ENCODE peak calls at places on chromosomes 2 and 18, in eight cellular contexts. X is HFFc6, I is fibroblast of lung, G is AML-193, R is 8988T, O is left colon, E is B cell, L is NCI-H774. A is an unnamed sample.

GRCh38 chr2:71618327-71619113 is 165.2 kb downstream of the DYSF start:
- DNase-seq in X (no peak), I (no peak), G (no peak), R (peak; percentile 15), O (peak; percentile 2), E (peak; percentile 19), L (no peak), A (no peak)

GRCh38 chr18:74994502-74995403 is 214.2 kb downstream of the PTGR3 start:
- DNase-seq in X (no peak), I (peak; percentile 49), G (peak; percentile 52), R (no peak), O (peak; percentile 44), E (no peak), L (no peak), A (no peak)

GRCh38 chr2:128838244-128838643 is 519.6 kb upstream of the HS6ST1 start:
- DNase-seq in X (no peak), I (no peak), G (no peak), R (no peak), O (no peak), E (no peak), L (no peak), A (no peak)

GRCh38 chr2:47098953-47099352 is 56.2 kb downstream of the STPG4 start:
- DNase-seq in X (no peak), I (no peak), G (no peak), R (no peak), O (no peak), E (no peak), L (no peak), A (no peak)

GRCh38 chr2:1437101-1437500 is 23.8 kb downstream of the TPO start:
- DNase-seq in X (no peak), I (no peak), G (no peak), R (no peak), O (no peak), E (no peak), L (no peak), A (no peak)

GRCh38 chr2:23561088-23561487 is 176.1 kb downstream of the KLHL29 start:
- DNase-seq in X (no peak), I (peak; percentile 55), G (no peak), R (no peak), O (no peak), E (no peak), L (no peak), A (no peak)

GRCh38 chr18:36718705-36719328 is 110.0 kb downstream of the TPGS2 start:
- DNase-seq in X (no peak), I (peak; percentile 91), G (no peak), R (no peak), O (no peak), E (no peak), L (no peak), A (no peak)

GRCh38 chr2:24353933-24354332 is 6.4 kb downstream of the ITSN2 start:
- DNase-seq in X (no peak), I (no peak), G (no peak), R (no peak), O (no peak), E (no peak), L (no peak), A (no peak)

GRCh38 chr2:127486247-127486912 is 39.9 kb downstream of the IWS1 start:
- DNase-seq in X (no peak), I (peak; percentile 34), G (peak; percentile 44), R (no peak), O (no peak), E (no peak), L (no peak), A (peak; percentile 63)

GRCh38 chr2:95261602-95262001 is 12.6 kb upstream of the PROM2 start:
- DNase-seq in X (no peak), I (no peak), G (no peak), R (no peak), O (no peak), E (no peak), L (no peak), A (no peak)

GRCh38 chr2:141878016-141878415 is 252.8 kb downstream of the LRP1B start:
- DNase-seq in X (no peak), I (peak; percentile 16), G (no peak), R (no peak), O (no peak), E (no peak), L (no peak), A (no peak)

GRCh38 chr2:234243871-234244565 is 193.5 kb downstream of the SPP2 start:
- DNase-seq in X (no peak), I (no peak), G (no peak), R (no peak), O (no peak), E (no peak), L (no peak), A (peak; percentile 25)

GRCh38 chr2:237291138-237291792 is 122.7 kb downstream of the COL6A3 start:
- DNase-seq in X (peak; percentile 98), I (peak; percentile 99), G (no peak), R (peak; percentile 27), O (peak; percentile 89), E (no peak), L (peak; percentile 71), A (peak; percentile 81)

GRCh38 chr2:14501061-14501460 is 131.5 kb upstream of the LRATD1 start:
- DNase-seq in X (no peak), I (no peak), G (no peak), R (no peak), O (no peak), E (no peak), L (no peak), A (no peak)

GRCh38 chr2:50143822-50144575 is 887.9 kb downstream of the NRXN1 start:
- DNase-seq in X (no peak), I (peak; percentile 28), G (peak; percentile 53), R (no peak), O (no peak), E (no peak), L (peak; percentile 70), A (peak; percentile 80)

GRCh38 chr2:217901400-217901799 is 101.4 kb downstream of the TNS1 start:
- DNase-seq in X (no peak), I (no peak), G (no peak), R (no peak), O (no peak), E (no peak), L (no peak), A (no peak)

GRCh38 chr2:127683766-127684165 is 8.4 kb upstream of the LIMS2 start:
- DNase-seq in X (peak; percentile 32), I (peak; percentile 47), G (no peak), R (no peak), O (no peak), E (no peak), L (no peak), A (no peak)

GRCh38 chr2:74951211-74951754 is 7.2 kb upstream of the POLE4 start:
- DNase-seq in X (no peak), I (no peak), G (no peak), R (no peak), O (no peak), E (no peak), L (no peak), A (no peak)

GRCh38 chr2:100539221-100539620 is 23.6 kb upstream of the PDCL3 start:
- DNase-seq in X (no peak), I (no peak), G (no peak), R (no peak), O (no peak), E (no peak), L (no peak), A (no peak)

GRCh38 chr2:223122706-223123265 is 70.8 kb downstream of the KCNE4 start:
- DNase-seq in X (no peak), I (no peak), G (no peak), R (no peak), O (no peak), E (no peak), L (peak; percentile 77), A (no peak)

GRCh38 chr2:207163815-207164747 is 1.7 kb downstream of the KLF7 start:
- DNase-seq in X (peak; percentile 45), I (peak; percentile 55), G (no peak), R (no peak), O (peak; percentile 53), E (no peak), L (no peak), A (peak; percentile 52)

GRCh38 chr2:214481204-214481603 is 70.3 kb downstream of the VWC2L start:
- DNase-seq in X (peak; percentile 13), I (peak; percentile 54), G (no peak), R (no peak), O (no peak), E (no peak), L (no peak), A (peak; percentile 83)

GRCh38 chr2:206443735-206444527 is 599 bp downstream of the ADAM23 start:
- DNase-seq in X (no peak), I (peak; percentile 46), G (no peak), R (peak; percentile 71), O (no peak), E (no peak), L (no peak), A (peak; percentile 81)

A was measured in cardiac muscle cell.